ENCODE peak calls at places on chromosomes 2 and 18, in four cellular contexts. One of them, this sample, is unnamed.

GRCh38 chr2:69375494-69376353 is 11.3 kb downstream of the GFPT1 start:
- DNase-seq in K562: peak
- DNase-seq in HepG2: no peak
- DNase-seq in Panc1: no peak
- DNase-seq in this sample: peak

GRCh38 chr18:22238036-22238435 is 68.6 kb downstream of the GATA6 start:
- DNase-seq in K562: no peak
- DNase-seq in Panc1: no peak
- DNase-seq in HepG2: no peak
- DNase-seq in this sample: no peak

GRCh38 chr2:111940333-111940902 is 42.0 kb downstream of the MERTK start:
- DNase-seq in HepG2: no peak
- DNase-seq in Panc1: no peak
- DNase-seq in K562: no peak
- DNase-seq in this sample: no peak

GRCh38 chr18:22115573-22115972 is 53.8 kb upstream of the GATA6 start:
- DNase-seq in Panc1: no peak
- DNase-seq in K562: no peak
- DNase-seq in HepG2: peak
- DNase-seq in this sample: no peak

GRCh38 chr18:70559446-70559845 is 270.6 kb downstream of the SOCS6 start:
- DNase-seq in HepG2: no peak
- DNase-seq in K562: no peak
- DNase-seq in Panc1: no peak
- DNase-seq in this sample: no peak

GRCh38 chr2:195151711-195152110 is 505.3 kb upstream of the SLC39A10 start:
- DNase-seq in HepG2: no peak
- DNase-seq in Panc1: no peak
- DNase-seq in K562: no peak
- DNase-seq in this sample: no peak

GRCh38 chr18:22848618-22849017 is 84.5 kb upstream of the RBBP8 start:
- DNase-seq in HepG2: no peak
- DNase-seq in Panc1: no peak
- DNase-seq in K562: no peak
- DNase-seq in this sample: no peak

GRCh38 chr2:174263989-174264388 is 15.7 kb upstream of the OLA1 start:
- DNase-seq in Panc1: no peak
- DNase-seq in K562: no peak
- DNase-seq in HepG2: peak
- DNase-seq in this sample: peak

GRCh38 chr2:128411431-128411830 is 92.8 kb upstream of the HS6ST1 start:
- DNase-seq in K562: no peak
- DNase-seq in Panc1: no peak
- DNase-seq in HepG2: no peak
- DNase-seq in this sample: no peak

GRCh38 chr2:226354434-226354833 is 445.2 kb downstream of the IRS1 start:
- DNase-seq in K562: no peak
- DNase-seq in Panc1: no peak
- DNase-seq in HepG2: no peak
- DNase-seq in this sample: no peak

GRCh38 chr18:60506682-60507081 is 134.1 kb upstream of the MC4R start:
- DNase-seq in HepG2: no peak
- DNase-seq in Panc1: no peak
- DNase-seq in K562: no peak
- DNase-seq in this sample: no peak

GRCh38 chr2:46982356-46983064 is 66.9 kb upstream of the MCFD2 start:
- DNase-seq in Panc1: no peak
- DNase-seq in HepG2: no peak
- DNase-seq in K562: no peak
- DNase-seq in this sample: no peak

GRCh38 chr18:26436176-26437031 is 111.9 kb downstream of the KCTD1 start:
- DNase-seq in HepG2: peak
- DNase-seq in K562: no peak
- DNase-seq in Panc1: peak
- DNase-seq in this sample: peak

GRCh38 chr18:457120-457519 is 43.4 kb downstream of the COLEC12 start:
- DNase-seq in HepG2: no peak
- DNase-seq in Panc1: no peak
- DNase-seq in K562: no peak
- DNase-seq in this sample: no peak

GRCh38 chr2:41510108-41510507 is 537.7 kb upstream of the PKDCC start:
- DNase-seq in HepG2: no peak
- DNase-seq in K562: no peak
- DNase-seq in Panc1: no peak
- DNase-seq in this sample: no peak

GRCh38 chr2:58347810-58348209 is 106.7 kb upstream of the FANCL start:
- DNase-seq in K562: no peak
- DNase-seq in HepG2: no peak
- DNase-seq in Panc1: no peak
- DNase-seq in this sample: no peak

GRCh38 chr2:241692448-241692847 is 5.8 kb upstream of the DTYMK start:
- DNase-seq in K562: no peak
- DNase-seq in Panc1: no peak
- DNase-seq in HepG2: no peak
- DNase-seq in this sample: no peak

GRCh38 chr2:28395334-28396061 is 2.8 kb downstream of the FOSL2 start:
- DNase-seq in Panc1: no peak
- DNase-seq in K562: no peak
- DNase-seq in HepG2: no peak
- DNase-seq in this sample: no peak

GRCh38 chr2:47299555-47299954 is 103.4 kb upstream of the MSH2 start:
- DNase-seq in HepG2: no peak
- DNase-seq in K562: no peak
- DNase-seq in Panc1: no peak
- DNase-seq in this sample: no peak

GRCh38 chr18:48785091-48785614 is 165.6 kb downstream of the SMAD7 start:
- DNase-seq in Panc1: no peak
- DNase-seq in HepG2: no peak
- DNase-seq in K562: no peak
- DNase-seq in this sample: no peak

GRCh38 chr18:43931439-43931838 is 654.1 kb upstream of the SYT4 start:
- DNase-seq in Panc1: no peak
- DNase-seq in K562: no peak
- DNase-seq in HepG2: no peak
- DNase-seq in this sample: no peak

GRCh38 chr2:19228092-19228670 is 130.2 kb downstream of the OSR1 start:
- DNase-seq in HepG2: peak
- DNase-seq in K562: no peak
- DNase-seq in Panc1: no peak
- DNase-seq in this sample: no peak

GRCh38 chr2:9703085-9703641 is 72.4 kb upstream of the YWHAQ start:
- DNase-seq in Panc1: peak
- DNase-seq in HepG2: peak
- DNase-seq in K562: no peak
- DNase-seq in this sample: peak

GRCh38 chr2:173136067-173136466 is 60.4 kb downstream of the MAP3K20 start:
- DNase-seq in K562: no peak
- DNase-seq in Panc1: no peak
- DNase-seq in HepG2: no peak
- DNase-seq in this sample: no peak

GRCh38 chr2:23532311-23533013 is 147.5 kb downstream of the KLHL29 start:
- DNase-seq in HepG2: no peak
- DNase-seq in K562: no peak
- DNase-seq in Panc1: no peak
- DNase-seq in this sample: no peak

GRCh38 chr2:1838426-1838825 is 94.1 kb upstream of the PXDN start:
- DNase-seq in K562: no peak
- DNase-seq in HepG2: no peak
- DNase-seq in Panc1: no peak
- DNase-seq in this sample: no peak

GRCh38 chr2:236536727-236537398 is 32.8 kb upstream of the ACKR3 start:
- DNase-seq in Panc1: no peak
- DNase-seq in K562: no peak
- DNase-seq in HepG2: no peak
- DNase-seq in this sample: no peak

GRCh38 chr2:120237491-120237902 is 14.3 kb upstream of the TMEM185B start:
- DNase-seq in Panc1: no peak
- DNase-seq in K562: peak
- DNase-seq in HepG2: no peak
- DNase-seq in this sample: peak

GRCh38 chr18:50097702-50098101 is 97.2 kb downstream of the MYO5B start:
- DNase-seq in HepG2: peak
- DNase-seq in K562: no peak
- DNase-seq in Panc1: no peak
- DNase-seq in this sample: peak

GRCh38 chr2:238016526-238016925 is 44.3 kb upstream of the SCLY start:
- DNase-seq in Panc1: no peak
- DNase-seq in K562: no peak
- DNase-seq in HepG2: no peak
- DNase-seq in this sample: no peak

GRCh38 chr2:171924170-171924942 is 2.1 kb downstream of the HAT1 start:
- DNase-seq in Panc1: no peak
- DNase-seq in K562: no peak
- DNase-seq in HepG2: no peak
- DNase-seq in this sample: no peak

GRCh38 chr2:226655871-226656270 is 143.7 kb downstream of the IRS1 start:
- DNase-seq in K562: no peak
- DNase-seq in Panc1: no peak
- DNase-seq in HepG2: no peak
- DNase-seq in this sample: no peak

GRCh38 chr18:76558881-76559667 is 64.0 kb upstream of the ZNF516 start:
- DNase-seq in K562: no peak
- DNase-seq in Panc1: no peak
- DNase-seq in HepG2: no peak
- DNase-seq in this sample: peak

GRCh38 chr2:17879137-17879912 is 858 bp downstream of the KCNS3 start:
- DNase-seq in HepG2: no peak
- DNase-seq in Panc1: no peak
- DNase-seq in K562: peak
- DNase-seq in this sample: peak

GRCh38 chr2:229927817-229928321 is 5.6 kb downstream of the FBXO36 start:
- DNase-seq in Panc1: peak
- DNase-seq in K562: no peak
- DNase-seq in HepG2: no peak
- DNase-seq in this sample: no peak

DNA sequence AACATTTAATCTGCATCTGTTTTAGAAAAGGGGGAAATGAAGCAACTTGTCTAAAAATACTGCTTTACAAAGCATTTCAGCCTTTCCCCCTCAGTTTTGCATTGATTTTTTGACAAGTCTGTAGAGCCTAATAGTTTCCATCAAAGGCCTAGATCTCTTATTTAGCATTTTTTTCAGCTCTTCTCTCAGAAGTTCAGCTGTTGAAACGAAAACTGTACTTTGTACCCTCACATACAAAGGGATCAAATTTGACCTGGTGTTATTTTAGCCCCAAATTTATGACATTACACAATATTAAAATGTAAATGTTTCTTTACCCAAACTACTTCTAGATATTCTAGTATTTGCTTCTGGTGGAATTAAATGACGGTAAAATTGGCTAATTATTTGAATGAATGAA is 13.0 kb downstream of the YPEL5 start:
- DNase-seq in HepG2: no peak
- DNase-seq in K562: no peak
- DNase-seq in Panc1: no peak
- DNase-seq in this sample: no peak
- TF ChIP-seq TCF7L2 in HepG2: no peak
- TF ChIP-seq TCF7L2 in K562: no peak
- TF ChIP-seq TCF7L2 in Panc1: no peak
- TF ChIP-seq TCF7L2 in this sample: no peak

DNA sequence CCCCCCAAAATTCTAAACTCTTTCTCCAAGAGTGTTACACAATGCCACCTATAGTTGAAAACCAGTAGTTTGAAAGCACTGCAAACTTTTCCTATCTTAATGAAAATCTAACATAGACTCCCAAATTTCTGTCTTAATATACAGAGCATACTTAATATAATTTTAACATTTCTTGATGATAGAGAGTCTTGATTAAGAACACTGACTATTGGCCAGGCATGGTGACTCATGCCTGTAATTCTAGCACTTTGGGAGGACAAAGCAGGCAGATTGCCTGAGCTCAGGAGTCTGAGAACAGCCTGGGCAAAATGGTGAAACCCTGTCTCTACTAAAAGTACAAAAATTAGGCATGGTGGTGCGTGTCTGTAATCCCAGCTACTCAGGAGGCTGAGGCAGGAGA is 34.2 kb downstream of the ASXL2 start:
- DNase-seq in Panc1: no peak
- DNase-seq in HepG2: no peak
- DNase-seq in K562: no peak
- DNase-seq in this sample: no peak
- TF ChIP-seq TCF7L2 in Panc1: no peak
- TF ChIP-seq TCF7L2 in HepG2: no peak
- TF ChIP-seq TCF7L2 in K562: no peak
- TF ChIP-seq TCF7L2 in this sample: no peak

GRCh38 chr2:88329815-88330603 is 122.5 kb downstream of the FOXI3 start:
- DNase-seq in Panc1: no peak
- DNase-seq in K562: no peak
- DNase-seq in HepG2: peak
- DNase-seq in this sample: peak
- TF ChIP-seq TCF7L2 in Panc1: no peak
- TF ChIP-seq TCF7L2 in K562: no peak
- TF ChIP-seq TCF7L2 in HepG2: no peak
- TF ChIP-seq TCF7L2 in this sample: peak

GRCh38 chr2:169159686-169160085 is 90.3 kb downstream of the DHRS9 start:
- DNase-seq in HepG2: no peak
- DNase-seq in Panc1: no peak
- DNase-seq in K562: no peak
- DNase-seq in this sample: no peak
- TF ChIP-seq TCF7L2 in HepG2: no peak
- TF ChIP-seq TCF7L2 in Panc1: no peak
- TF ChIP-seq TCF7L2 in K562: no peak
- TF ChIP-seq TCF7L2 in this sample: no peak

GRCh38 chr18:73340135-73340934 is 472.5 kb upstream of the NETO1 start:
- DNase-seq in K562: no peak
- DNase-seq in HepG2: peak
- DNase-seq in Panc1: no peak
- DNase-seq in this sample: no peak
- TF ChIP-seq TCF7L2 in K562: no peak
- TF ChIP-seq TCF7L2 in HepG2: no peak
- TF ChIP-seq TCF7L2 in Panc1: no peak
- TF ChIP-seq TCF7L2 in this sample: no peak

GRCh38 chr2:4247796-4248195 is 544.4 kb downstream of the DCDC2C start:
- DNase-seq in Panc1: no peak
- DNase-seq in HepG2: no peak
- DNase-seq in K562: no peak
- DNase-seq in this sample: no peak

GRCh38 chr2:4246364-4247131 is 543.2 kb downstream of the DCDC2C start:
- DNase-seq in HepG2: no peak
- DNase-seq in K562: no peak
- DNase-seq in Panc1: no peak
- DNase-seq in this sample: no peak
- TF ChIP-seq TCF7L2 in HepG2: no peak
- TF ChIP-seq TCF7L2 in K562: no peak
- TF ChIP-seq TCF7L2 in Panc1: no peak
- TF ChIP-seq TCF7L2 in this sample: no peak

GRCh38 chr2:197360744-197361156 is 50.2 kb upstream of the ANKRD44 start:
- DNase-seq in K562: no peak
- DNase-seq in HepG2: no peak
- DNase-seq in Panc1: no peak
- DNase-seq in this sample: no peak
- TF ChIP-seq TCF7L2 in K562: no peak
- TF ChIP-seq TCF7L2 in HepG2: no peak
- TF ChIP-seq TCF7L2 in Panc1: no peak
- TF ChIP-seq TCF7L2 in this sample: no peak